ENCODE peak calls at places on chromosomes 5 and 9, in nine cellular contexts. R is AG20443, Z is EL, L is RPMI7951, T is iris pigment epithelial cell, Y is lung microvascular endothelial cell, S is bronchial epithelial cell, J is D721Med, U is KBM-7. P is an unnamed sample.

GRCh38 chr9:112334319-112334828 is 955 bp upstream of the PTBP3 start:
- DNase-seq in R (peak), Y (peak), J (no peak), S (peak), L (peak), T (peak), Z (peak), U (peak), P (peak)

GRCh38 chr9:133759946-133760345 is 21.8 kb upstream of the SARDH start:
- DNase-seq in L (no peak), S (no peak), Y (no peak), R (no peak), U (no peak), J (no peak), Z (no peak), T (no peak), P (no peak)

GRCh38 chr9:21657966-21658667 is 144.3 kb upstream of the MTAP start:
- DNase-seq in L (no peak), S (no peak), U (no peak), J (no peak), T (no peak), Z (no peak), Y (no peak), R (peak), P (peak)

GRCh38 chr5:132822650-132823480 is 7.6 kb downstream of the SHROOM1 start:
- DNase-seq in Y (no peak), T (no peak), S (peak), R (no peak), Z (no peak), J (no peak), U (no peak), L (no peak), P (no peak)

GRCh38 chr5:65880673-65881072 is 45.7 kb upstream of the ERBIN start:
- DNase-seq in Z (no peak), S (no peak), U (no peak), T (peak), R (no peak), L (no peak), Y (peak), J (no peak), P (no peak)

GRCh38 chr5:165232629-165233028 is 1727.2 kb downstream of the MAT2B start:
- DNase-seq in L (no peak), Y (no peak), S (no peak), Z (no peak), J (no peak), T (no peak), U (no peak), R (no peak), P (no peak)

GRCh38 chr5:113181409-113181808 is 204.8 kb downstream of the DCP2 start:
- DNase-seq in L (no peak), T (no peak), J (no peak), R (no peak), S (no peak), U (no peak), Y (no peak), Z (no peak), P (no peak)

GRCh38 chr9:63859475-63860215 is 1425.4 kb downstream of the FOXD4L5 start:
- DNase-seq in Z (peak), T (no peak), S (peak), J (no peak), U (no peak), R (peak), Y (peak), L (peak), P (peak)

GRCh38 chr5:161846731-161847130 is 1.2 kb upstream of the GABRA1 start:
- DNase-seq in J (no peak), Y (peak), S (peak), U (peak), Z (no peak), L (peak), T (peak), R (peak), P (no peak)

P was measured in EH.